ENCODE peak calls at places on chromosome 20, in six cellular contexts. C, O, E, U, G and F are unnamed samples.

GRCh38 chr20:46631212-46631869 is 19.9 kb downstream of the SLC13A3 start:
- DNase-seq in C (no peak), O (peak; percentile 15), U (no peak), E (no peak), G (no peak), F (peak; percentile 38)

GRCh38 chr20:7744411-7744810 is 195.8 kb downstream of the HAO1 start:
- DNase-seq in G (no peak), C (no peak), O (peak; percentile 62), U (no peak), E (no peak), F (no peak)

GRCh38 chr20:47108994-47109393 is 214.4 kb downstream of the EYA2 start:
- DNase-seq in C (no peak), G (no peak), E (no peak), U (no peak), O (no peak), F (no peak)

GRCh38 chr20:51012357-51012756 is 10.6 kb downstream of the KCNG1 start:
- DNase-seq in U (no peak), G (no peak), C (no peak), O (no peak), E (no peak), F (no peak)

GRCh38 chr20:39890697-39891096 is 798.3 kb downstream of the MAFB start:
- DNase-seq in C (no peak), U (no peak), G (no peak), E (no peak), O (no peak), F (no peak)

GRCh38 chr20:58310291-58310782 is 822 bp downstream of the RAB22A start:
- DNase-seq in C (no peak), O (peak; percentile 14), U (no peak), G (no peak), E (no peak), F (no peak)

GRCh38 chr20:24742436-24742835 is 206.6 kb upstream of the CST7 start:
- DNase-seq in E (no peak), G (no peak), C (no peak), O (no peak), U (no peak), F (no peak)

GRCh38 chr20:46939031-46939430 is 44.4 kb downstream of the EYA2 start:
- DNase-seq in U (no peak), C (no peak), O (no peak), E (no peak), G (no peak), F (no peak)

GRCh38 chr20:25065625-25066338 is 7.8 kb upstream of the ACSS1 start:
- DNase-seq in C (peak; percentile 60), G (peak; percentile 69), E (peak; percentile 62), O (peak; percentile 52), U (peak; percentile 72), F (peak; percentile 73)

GRCh38 chr20:49324306-49324705 is 46.4 kb upstream of the ZNFX1 start:
- DNase-seq in O (no peak), E (no peak), U (no peak), C (no peak), G (no peak), F (no peak)

GRCh38 chr20:3748073-3748472 is 15.6 kb downstream of the HSPA12B start:
- DNase-seq in C (no peak), E (no peak), O (no peak), G (no peak), U (no peak), F (no peak)

GRCh38 chr20:60085551-60086132 is 127.4 kb downstream of the CDH26 start:
- DNase-seq in O (no peak), C (no peak), G (no peak), U (no peak), E (no peak), F (no peak)

GRCh38 chr20:45269056-45269455 is 14.7 kb upstream of the SLPI start:
- DNase-seq in U (no peak), O (no peak), G (no peak), E (no peak), C (no peak), F (no peak)

GRCh38 chr20:20593447-20594170 is 118.8 kb downstream of the RALGAPA2 start:
- DNase-seq in C (peak; percentile 42), O (peak; percentile 65), E (no peak), U (peak; percentile 55), G (no peak), F (no peak)

GRCh38 chr20:23019403-23019802 is 15.7 kb upstream of the SSTR4 start:
- DNase-seq in U (no peak), E (no peak), G (no peak), C (no peak), O (no peak), F (no peak)

GRCh38 chr20:5548112-5548511 is 202.1 kb upstream of the SHLD1 start:
- DNase-seq in C (no peak), O (no peak), U (no peak), E (no peak), G (no peak), F (no peak)

GRCh38 chr20:36449663-36450062 is 91.7 kb upstream of the MYL9 start:
- DNase-seq in E (no peak), C (no peak), O (no peak), U (no peak), G (no peak), F (no peak)

GRCh38 chr20:25223179-25223661 is 24.7 kb upstream of the PYGB start:
- DNase-seq in C (no peak), E (no peak), U (peak; percentile 37), O (peak; percentile 97), G (no peak), F (peak; percentile 69)

GRCh38 chr20:22371843-22372242 is 212.5 kb downstream of the FOXA2 start:
- DNase-seq in C (no peak), E (peak; percentile 34), O (no peak), U (no peak), G (no peak), F (no peak)

GRCh38 chr20:48725589-48725991 is 102.2 kb downstream of the PREX1 start:
- DNase-seq in G (no peak), C (no peak), O (peak; percentile 7), E (no peak), U (no peak), F (no peak)

GRCh38 chr20:23585449-23585807 is 17.1 kb upstream of the CST9L start:
- DNase-seq in C (no peak), O (no peak), G (no peak), E (no peak), U (no peak), F (no peak)

GRCh38 chr20:58701431-58702160 is 9.0 kb downstream of the NPEPL1 start:
- DNase-seq in C (no peak), E (no peak), U (no peak), G (no peak), O (no peak), F (no peak)

GRCh38 chr20:49519777-49520359 is 37.4 kb upstream of the KCNB1 start:
- DNase-seq in E (no peak), C (no peak), U (no peak), O (no peak), G (no peak), F (no peak)

GRCh38 chr20:46144626-46145025 is 26.5 kb downstream of the CD40 start:
- DNase-seq in O (no peak), C (no peak), E (no peak), G (no peak), U (no peak), F (no peak)

DNA sequence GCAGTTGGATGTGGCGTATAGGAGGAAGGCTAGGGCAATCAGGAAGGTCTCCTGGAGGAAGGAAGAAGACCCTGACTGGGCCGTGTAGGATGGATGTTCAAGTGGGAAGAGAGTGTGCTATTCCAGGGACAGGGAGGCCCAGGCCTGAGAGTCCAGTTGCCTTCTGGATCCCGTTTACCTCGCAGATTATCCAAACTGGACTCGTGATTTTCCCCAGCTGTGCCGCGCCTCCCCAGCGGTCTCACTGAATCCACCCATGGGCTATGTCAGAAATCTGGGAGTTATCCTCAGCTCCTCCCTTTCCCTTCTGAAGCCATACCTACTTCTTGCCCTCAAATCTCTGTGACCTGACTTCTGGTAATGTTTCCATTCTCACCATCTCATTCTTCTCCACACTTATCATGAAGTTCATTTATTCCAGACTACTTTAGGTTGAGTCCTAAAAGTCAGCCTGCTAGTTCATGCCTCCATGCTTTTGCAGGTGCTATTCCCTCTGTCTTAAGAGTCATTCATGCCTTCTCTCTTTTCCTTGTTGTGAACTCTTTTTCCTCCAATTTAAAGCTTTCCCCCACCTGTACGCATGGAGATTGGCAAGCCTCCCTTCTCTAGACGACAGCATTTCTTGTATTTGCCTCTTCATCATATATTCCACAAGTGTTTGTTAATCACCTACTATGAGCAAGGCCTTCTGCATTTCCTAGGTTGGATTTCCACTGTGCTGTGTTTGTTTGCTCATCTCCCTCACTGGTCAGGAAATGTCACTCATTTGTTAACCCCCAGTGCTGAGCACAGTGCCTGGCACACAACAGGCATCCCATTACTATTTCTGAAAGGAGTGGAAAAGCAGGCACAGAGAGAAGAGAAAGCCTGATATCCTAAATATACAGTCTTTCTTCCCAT is 2.7 kb downstream of the SDCBP2 start:
- DNase-seq in E (peak; percentile 6), G (no peak), C (no peak), O (peak; percentile 41), U (no peak), F (no peak)
- H3K4me1 ChIP-seq in E (peaks cover 5% of the 10 kb centered on the region), G (peaks cover 77% of the 10 kb centered on the region), C (peaks cover 18% of the 10 kb centered on the region), O (peaks cover 34% of the 10 kb centered on the region), U (peaks cover 13% of the 10 kb centered on the region), F (peaks cover 59% of the 10 kb centered on the region)

GRCh38 chr20:32040142-32040953 is 11.7 kb upstream of the HCK start:
- DNase-seq in G (no peak), E (peak; percentile 68), C (no peak), U (no peak), O (no peak), F (no peak)
- H3K4me3 ChIP-seq in G (no peak overlapping the region), E (peak overlapping the region; percentile 2), C (no peak overlapping the region), U (no peak overlapping the region), O (no peak overlapping the region), F (no peak overlapping the region)

GRCh38 chr20:53794529-53795115 is 201.0 kb upstream of the ZNF217 start:
- DNase-seq in U (no peak), O (peak; percentile 47), C (no peak), E (no peak), G (no peak), F (no peak)
- H3K27me3 ChIP-seq in U (no peaks in the 10 kb centered on the region), O (no peaks in the 10 kb centered on the region), C (no peaks in the 10 kb centered on the region), E (no peaks in the 10 kb centered on the region), G (no peaks in the 10 kb centered on the region), F (no peaks in the 10 kb centered on the region)

GRCh38 chr20:33014336-33015113 is 7.0 kb downstream of the BPIFB2 start:
- DNase-seq in C (no peak), U (no peak), E (no peak), O (no peak), G (no peak), F (no peak)
- H3K4me1 ChIP-seq in C (no peaks in the 10 kb centered on the region), U (peaks cover 8% of the 10 kb centered on the region), E (no peaks in the 10 kb centered on the region), O (no peaks in the 10 kb centered on the region), G (no peaks in the 10 kb centered on the region), F (peaks cover 3% of the 10 kb centered on the region)

GRCh38 chr20:33006776-33007375 is 628 bp upstream of the BPIFB2 start:
- DNase-seq in U (no peak), G (peak; percentile 12), O (no peak), E (no peak), C (no peak), F (no peak)

GRCh38 chr20:33005908-33006775 is 1.4 kb upstream of the BPIFB2 start:
- DNase-seq in G (no peak), O (no peak), C (no peak), E (no peak), U (no peak), F (no peak)

GRCh38 chr20:33009214-33010132 is 2.0 kb downstream of the BPIFB2 start:
- DNase-seq in E (no peak), U (no peak), O (no peak), C (no peak), G (peak; percentile 18), F (no peak)

GRCh38 chr20:33008336-33009213 is 1.1 kb downstream of the BPIFB2 start:
- DNase-seq in C (no peak), E (no peak), G (peak; percentile 39), O (no peak), U (no peak), F (no peak)

GRCh38 chr20:33007376-33008335 is at the start of gene BPIFB2:
- DNase-seq in O (no peak), C (no peak), G (peak; percentile 29), U (no peak), E (no peak), F (no peak)
- H3K4me3 ChIP-seq in O (no peak within 1 kb of the TSS), C (no peak within 1 kb of the TSS), G (no peak within 1 kb of the TSS), U (no peak within 1 kb of the TSS), E (no peak within 1 kb of the TSS), F (no peak within 1 kb of the TSS)